ENCODE peak calls at places on chromosome 12, in eight cellular contexts. U is fibroblast of lung; N is stomach; Z is dorsolateral prefrontal cortex; M is naive thymus-derived CD4-positive, alpha-beta T cell; Q is lower lobe of right lung; S is endothelial cell of umbilical vein; Y is MM.1S. O is an unnamed sample. For H3K27me3, the result is how much of the 10 kb centered on the place peaks cover.

GRCh38 chr12:90008277-90008676 is 299.6 kb upstream of the ATP2B1 start:
- DNase-seq in Q (no peak), U (no peak), M (no peak), Y (no peak), S (no peak), N (no peak), Z (no peak), O (no peak)

GRCh38 chr12:121404734-121405133 is 4.8 kb downstream of the RNF34 start:
- DNase-seq in Z (no peak), S (no peak), Y (no peak), U (peak), Q (no peak), N (peak), M (no peak), O (peak)

GRCh38 chr12:132689227-132689626 is 1.8 kb downstream of the PXMP2 start:
- DNase-seq in N (peak), Y (no peak), S (no peak), Z (no peak), U (no peak), M (no peak), Q (no peak), O (no peak)

GRCh38 chr12:54185919-54186318 is 2.9 kb downstream of the SMUG1 start:
- DNase-seq in U (no peak), N (no peak), S (no peak), M (no peak), Q (no peak), Y (no peak), Z (no peak), O (no peak)

GRCh38 chr12:6896846-6897435 is 7.7 kb upstream of the LRRC23 start:
- DNase-seq in M (no peak), Q (no peak), Y (no peak), Z (no peak), U (no peak), S (no peak), N (no peak), O (no peak)

GRCh38 chr12:948238-948637 is 1.3 kb downstream of the RAD52 start:
- DNase-seq in Z (no peak), Q (no peak), S (no peak), U (no peak), M (no peak), N (peak), Y (no peak), O (no peak)

GRCh38 chr12:8087666-8088065 is 5.6 kb downstream of the NECAP1 start:
- DNase-seq in U (no peak), Y (peak), Q (no peak), Z (no peak), N (no peak), M (no peak), S (no peak), O (no peak)

GRCh38 chr12:84924956-84925355 is 12.4 kb upstream of the SLC6A15 start:
- DNase-seq in U (peak), Z (no peak), M (no peak), Q (no peak), S (no peak), Y (no peak), N (no peak), O (no peak)

GRCh38 chr12:16972923-16973770 is 367.2 kb upstream of the LMO3 start:
- DNase-seq in Z (no peak), M (no peak), S (no peak), N (no peak), Q (no peak), Y (no peak), U (no peak), O (no peak)

GRCh38 chr12:88153959-88154358 is 11.9 kb downstream of the TMTC3 start:
- DNase-seq in M (no peak), Z (no peak), Q (no peak), N (no peak), Y (peak), S (peak), U (peak), O (no peak)

GRCh38 chr12:131682511-131682895 is 28.4 kb upstream of the SFSWAP start:
- DNase-seq in M (no peak), Y (no peak), Q (no peak), N (no peak), U (no peak), S (no peak), Z (no peak), O (no peak)

GRCh38 chr12:42447371-42447786 is 121.4 kb downstream of the PPHLN1 start:
- DNase-seq in S (peak), Q (no peak), Z (no peak), N (no peak), U (peak), M (no peak), Y (no peak), O (no peak)

GRCh38 chr12:66901136-66901932 is 222.5 kb upstream of the GRIP1 start:
- DNase-seq in Z (no peak), U (no peak), N (no peak), S (no peak), Q (no peak), Y (peak), M (no peak), O (no peak)

GRCh38 chr12:64029013-64029857 is 184.7 kb downstream of the SRGAP1 start:
- DNase-seq in Z (no peak), Y (no peak), M (no peak), S (no peak), U (no peak), N (no peak), Q (no peak), O (no peak)

GRCh38 chr12:5808956-5809355 is 136.1 kb downstream of the ANO2 start:
- DNase-seq in Q (no peak), S (no peak), U (peak), M (no peak), N (no peak), Y (no peak), Z (no peak), O (no peak)

GRCh38 chr12:121568503-121568902 is 12.3 kb downstream of the KDM2B start:
- DNase-seq in M (no peak), Q (no peak), S (no peak), U (no peak), Z (no peak), Y (no peak), N (no peak), O (no peak)

GRCh38 chr12:114863911-114864310 is 179.9 kb upstream of the TBX3 start:
- DNase-seq in U (no peak), S (no peak), Y (no peak), Q (no peak), Z (no peak), M (no peak), N (no peak), O (no peak)

GRCh38 chr12:66111605-66112004 is 18.9 kb downstream of the LLPH start:
- DNase-seq in S (no peak), N (no peak), Y (no peak), Z (no peak), M (no peak), Q (no peak), U (peak), O (no peak)

GRCh38 chr12:64077922-64078321 is 144.2 kb downstream of the KICS2 start:
- DNase-seq in Y (no peak), U (no peak), M (no peak), Z (no peak), N (no peak), Q (no peak), S (peak), O (no peak)

GRCh38 chr12:127280393-127281275 is 986.3 kb upstream of the TMEM132C start:
- DNase-seq in S (no peak), Y (peak), Z (peak), Q (peak), U (no peak), N (peak), M (peak), O (peak)

GRCh38 chr12:32107376-32108267 is 975 bp downstream of the BICD1 start:
- DNase-seq in Y (no peak), Q (no peak), N (no peak), S (peak), M (no peak), Z (no peak), U (peak), O (peak)

GRCh38 chr12:70365648-70366518 is at the start of gene KCNMB4:
- DNase-seq in N (peak), M (peak), U (peak), S (peak), Y (peak), Q (peak), Z (peak), O (peak)

GRCh38 chr12:120361506-120362208 is 7.3 kb downstream of the MSI1 start:
- DNase-seq in Z (peak), Y (no peak), M (no peak), Q (no peak), N (peak), S (peak), U (peak), O (peak)

GRCh38 chr12:24948816-24949722 is at the start of gene BCAT1:
- DNase-seq in Z (peak), Y (peak), M (peak), N (peak), S (peak), U (peak), Q (peak), O (peak)

GRCh38 chr12:34142430-34142829 is 120.1 kb downstream of the ALG10 start:
- DNase-seq in U (no peak), Z (no peak), S (no peak), Q (no peak), N (no peak), Y (no peak), M (no peak), O (no peak)

DNA sequence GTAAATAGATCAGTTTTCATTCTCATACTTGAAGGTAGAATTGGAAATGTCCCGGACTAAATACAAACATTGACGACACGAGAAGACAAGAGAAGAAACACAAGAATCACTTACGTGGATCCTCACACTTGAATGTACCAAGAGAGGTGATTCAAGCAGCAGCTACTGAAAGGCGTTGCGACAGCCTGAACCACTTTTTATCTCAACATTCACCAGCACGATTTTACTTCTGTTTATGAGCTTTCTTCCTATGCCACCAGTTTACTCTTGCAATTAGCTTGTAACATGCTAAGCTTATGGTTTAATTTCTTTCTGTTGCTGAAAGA is 3.5 kb upstream of the FZD10 start:
- DNase-seq in S (no peak), Q (no peak), Y (no peak), N (no peak), Z (no peak), M (no peak), U (no peak), O (no peak)
- H3K27me3 ChIP-seq in S (under half), Q (half or more), Y (under half), N (under half), Z (half or more), M (under half), U (under half), O (half or more)

GRCh38 chr12:50401383-50402155 is 884 bp downstream of the LARP4 start:
- DNase-seq in M (no peak), Z (no peak), Q (no peak), S (peak), Y (peak), N (no peak), U (peak), O (no peak)

GRCh38 chr12:50403001-50403440 is 2.3 kb downstream of the LARP4 start:
- DNase-seq in Y (no peak), S (no peak), Q (no peak), N (no peak), U (no peak), Z (no peak), M (no peak), O (no peak)

GRCh38 chr12:50404307-50404706 is 3.6 kb downstream of the LARP4 start:
- DNase-seq in M (no peak), Q (no peak), N (no peak), Y (no peak), Z (no peak), S (no peak), U (no peak), O (no peak)

GRCh38 chr12:50400638-50401382 is at the start of gene LARP4:
- DNase-seq in M (peak), N (peak), Z (peak), Q (peak), U (peak), Y (peak), S (peak), O (peak)

DNA sequence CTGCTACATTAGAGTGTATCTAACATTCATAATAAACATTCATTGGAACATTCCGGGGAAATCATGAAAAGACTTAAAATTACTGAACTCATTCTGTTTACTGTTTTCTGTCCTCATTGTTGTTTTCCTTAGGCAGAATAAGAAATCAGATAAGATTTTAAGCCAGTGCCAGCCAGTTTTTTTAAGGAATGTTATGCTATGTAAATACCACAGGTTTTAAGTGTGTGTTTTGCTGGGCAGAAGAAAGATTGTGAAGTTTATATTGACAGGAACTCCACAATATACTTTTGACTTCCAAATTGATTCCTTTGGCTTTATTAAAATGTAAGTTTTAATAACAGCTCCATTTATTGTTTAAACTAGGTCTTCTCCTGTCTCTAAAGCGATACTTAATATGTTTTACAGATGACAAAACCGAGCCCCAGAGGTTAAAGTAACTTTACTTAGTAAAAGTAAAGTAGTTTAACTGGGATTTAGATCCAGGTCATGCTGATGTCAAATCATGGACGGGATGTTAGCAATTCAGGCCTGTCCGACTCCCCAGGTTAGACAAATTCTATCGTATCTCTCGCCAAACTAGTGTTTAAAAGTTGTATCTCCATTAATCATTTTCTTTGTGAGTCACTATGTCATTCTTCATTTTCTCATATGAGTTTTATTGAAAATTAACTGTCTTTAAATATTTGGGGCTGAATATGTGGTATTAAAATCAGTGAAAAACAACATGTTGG is 1.8 kb downstream of the LARP4 start:
- DNase-seq in Q (no peak), S (peak), Y (no peak), Z (no peak), M (no peak), N (no peak), U (peak), O (no peak)
- H3K4me3 ChIP-seq in Q (peak), S (peak), Y (peak), Z (peak), M (no peak), N (peak), U (peak), O (peak)

DNA sequence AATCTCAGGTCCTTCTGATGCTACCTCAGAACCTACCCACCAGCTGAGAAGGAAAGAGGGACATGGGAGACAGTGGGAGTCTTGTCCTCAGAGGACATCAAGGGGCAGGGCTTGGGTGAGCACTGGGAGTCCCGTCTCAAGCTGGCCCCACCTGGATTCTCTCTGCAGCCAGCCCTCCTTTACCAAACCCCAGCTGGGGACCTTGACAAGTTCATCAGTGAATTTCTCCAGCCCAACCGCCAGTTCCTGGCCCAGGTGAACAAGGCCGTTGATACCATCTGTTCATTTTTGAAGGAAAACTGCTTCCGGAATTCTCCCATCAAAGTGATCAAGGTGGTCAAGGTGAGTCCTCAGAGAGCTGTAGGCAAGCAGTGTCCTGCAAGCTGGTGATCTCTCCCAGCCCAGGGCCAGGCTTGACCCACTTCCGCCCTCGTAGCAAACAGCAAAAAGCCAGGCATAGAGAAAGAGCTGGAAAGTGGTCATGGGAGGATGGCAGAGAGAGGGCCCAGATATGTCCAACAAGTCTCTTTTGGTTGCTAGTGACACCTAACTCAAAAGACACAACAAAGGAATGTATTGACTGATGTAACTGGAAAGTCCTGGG is 14.2 kb upstream of the OAS2 start:
- DNase-seq in Y (no peak), M (no peak), Q (no peak), N (no peak), Z (no peak), S (no peak), U (no peak), O (no peak)
- H3K27me3 ChIP-seq in Y (under half), M (under half), Q (under half), N (under half), Z (under half), S (under half), U (under half), O (under half)

DNA sequence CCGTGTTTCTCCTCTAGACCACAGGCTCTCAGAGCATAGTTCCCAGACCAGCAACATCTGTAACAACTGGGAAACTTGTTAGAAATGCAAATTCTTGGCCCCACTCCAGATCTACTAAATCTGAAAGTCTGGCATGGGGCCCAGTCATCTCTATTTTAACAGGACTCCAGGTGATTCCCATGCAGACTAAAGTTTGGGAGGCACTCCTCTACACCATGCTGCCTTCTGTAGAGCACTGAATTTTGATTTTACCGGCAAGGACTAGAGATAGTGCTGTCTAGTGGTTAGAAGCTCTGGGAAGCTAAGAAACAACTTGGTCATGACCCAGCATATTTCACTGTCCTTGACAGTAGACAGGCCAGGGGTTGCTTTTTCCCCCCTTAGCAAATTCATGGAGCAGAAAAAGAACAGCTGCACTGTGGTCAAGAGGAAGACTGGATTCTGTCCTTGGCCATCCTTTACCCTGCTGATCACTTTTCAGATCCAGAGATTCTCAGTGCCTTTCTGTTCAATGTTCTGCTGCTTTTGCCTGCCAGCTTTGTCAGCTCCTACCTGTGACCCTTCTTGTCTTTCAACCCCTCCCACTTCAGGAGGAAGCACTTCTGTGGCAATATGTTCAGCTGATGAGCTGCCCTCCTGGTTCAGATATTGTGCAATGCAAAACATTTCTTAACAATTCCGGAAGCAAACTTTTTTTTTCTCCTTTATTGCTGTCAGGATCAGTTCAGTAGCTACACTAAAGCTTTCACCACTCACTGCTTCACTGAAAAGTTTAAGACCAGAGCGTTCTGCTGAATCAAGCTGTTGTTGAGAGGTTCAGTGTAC is 133.8 kb upstream of the NUDT4 start:
- DNase-seq in S (peak), Y (peak), U (peak), Q (no peak), N (no peak), M (no peak), Z (no peak), O (peak)
- H3K4me3 ChIP-seq in S (no peak), Y (peak), U (no peak), Q (no peak), N (no peak), M (no peak), Z (no peak), O (no peak)

GRCh38 chr12:4056910-4057845 is 184.0 kb upstream of the PARP11 start:
- DNase-seq in N (no peak), Q (no peak), S (no peak), M (no peak), Z (no peak), Y (no peak), U (no peak), O (no peak)
- H3K27me3 ChIP-seq in N (under half), Q (under half), S (under half), M (under half), Z (under half), Y (under half), U (under half), O (under half)